ENCODE peak calls at places on chromosomes 2 and 18, in five cellular contexts. B is tibial nerve, H is K562, D is ovary, X is transverse colon. L is an unnamed sample.

GRCh38 chr2:168798076-168798887 is 4.2 kb upstream of the NOSTRIN start:
- DNase-seq in B (no peak), H (peak; percentile 80), D (no peak), X (peak; percentile 67), L (no peak)

GRCh38 chr2:236365258-236366048 is 101.2 kb upstream of the ASB18 start:
- DNase-seq in B (peak; percentile 2), H (no peak), D (no peak), X (no peak), L (peak; percentile 70)

GRCh38 chr2:14239605-14240004 is 392.9 kb upstream of the LRATD1 start:
- DNase-seq in B (no peak), H (no peak), D (no peak), X (no peak), L (no peak)

GRCh38 chr18:67515987-67516431 is 511 bp downstream of the DSEL start:
- DNase-seq in B (peak; percentile 80), H (peak; percentile 42), D (peak; percentile 90), X (peak; percentile 84), L (peak; percentile 91)

GRCh38 chr2:157901325-157901724 is 25.2 kb upstream of the ACVR1 start:
- DNase-seq in B (no peak), H (no peak), D (no peak), X (no peak), L (no peak)

GRCh38 chr2:36509077-36509476 is 88.9 kb downstream of the FEZ2 start:
- DNase-seq in B (no peak), H (no peak), D (no peak), X (no peak), L (no peak)

GRCh38 chr2:194363295-194363694 is 1293.7 kb upstream of the SLC39A10 start:
- DNase-seq in B (no peak), H (no peak), D (no peak), X (no peak), L (no peak)

GRCh38 chr2:66013456-66013855 is 421.5 kb upstream of the MEIS1 start:
- DNase-seq in B (no peak), H (peak; percentile 9), D (no peak), X (no peak), L (no peak)

GRCh38 chr18:10140928-10141327 is 227.1 kb downstream of the VAPA start:
- DNase-seq in B (no peak), H (no peak), D (no peak), X (no peak), L (no peak)

GRCh38 chr2:238279324-238279682 is 9.1 kb downstream of the PER2 start:
- DNase-seq in B (no peak), H (no peak), D (no peak), X (no peak), L (no peak)

GRCh38 chr2:94861308-94862152 is 9.7 kb upstream of the TEKT4 start:
- DNase-seq in B (no peak), H (no peak), D (no peak), X (no peak), L (peak; percentile 44)

GRCh38 chr2:54801422-54801821 is 78.0 kb downstream of the EML6 start:
- DNase-seq in B (no peak), H (no peak), D (no peak), X (no peak), L (no peak)

GRCh38 chr18:54100920-54101319 is 123.5 kb downstream of the MBD2 start:
- DNase-seq in B (no peak), H (no peak), D (no peak), X (no peak), L (no peak)

GRCh38 chr2:127161176-127162136 is 54.5 kb upstream of the BIN1 start:
- DNase-seq in B (no peak), H (no peak), D (no peak), X (no peak), L (no peak)

GRCh38 chr2:10514743-10515142 is 66.6 kb upstream of the ODC1 start:
- DNase-seq in B (no peak), H (no peak), D (no peak), X (no peak), L (peak; percentile 15)

GRCh38 chr2:203797363-203798111 is 70.0 kb upstream of the CTLA4 start:
- DNase-seq in B (no peak), H (no peak), D (no peak), X (no peak), L (no peak)

GRCh38 chr18:59180150-59180845 is 39.7 kb upstream of the GRP start:
- DNase-seq in B (no peak), H (no peak), D (no peak), X (no peak), L (no peak)

GRCh38 chr2:42128731-42129486 is 40.2 kb upstream of the EML4 start:
- DNase-seq in B (no peak), H (no peak), D (no peak), X (no peak), L (no peak)

GRCh38 chr2:47984041-47984440 is 77.7 kb upstream of the FBXO11 start:
- DNase-seq in B (no peak), H (no peak), D (no peak), X (no peak), L (no peak)

GRCh38 chr2:60318544-60318943 is 234.9 kb downstream of the BCL11A start:
- DNase-seq in B (no peak), H (no peak), D (no peak), X (no peak), L (no peak)

GRCh38 chr2:129252781-129253460 is 726.5 kb upstream of the RAB6C start:
- DNase-seq in B (no peak), H (no peak), D (no peak), X (no peak), L (no peak)

GRCh38 chr18:22860807-22861206 is 72.3 kb upstream of the RBBP8 start:
- DNase-seq in B (no peak), H (no peak), D (no peak), X (no peak), L (no peak)

GRCh38 chr18:22868831-22869230 is 64.3 kb upstream of the RBBP8 start:
- DNase-seq in B (no peak), H (no peak), D (no peak), X (no peak), L (no peak)

GRCh38 chr18:22865354-22866116 is 67.6 kb upstream of the RBBP8 start:
- DNase-seq in B (no peak), H (no peak), D (no peak), X (no peak), L (no peak)
- TF ChIP-seq EP300 in B (no peak), H (no peak), D (no peak), X (no peak), L (no peak)

GRCh38 chr2:240558229-240558885 is 569 bp upstream of the ANKMY1 start:
- DNase-seq in B (no peak), H (no peak), D (no peak), X (no peak), L (no peak)

GRCh38 chr2:240559271-240559670 is 886 bp upstream of the DUSP28 start:
- DNase-seq in B (no peak), H (no peak), D (no peak), X (no peak), L (no peak)

GRCh38 chr2:240560084-240560479 is at the start of gene DUSP28:
- DNase-seq in B (peak; percentile 80), H (peak; percentile 75), D (peak; percentile 90), X (peak; percentile 94), L (peak; percentile 96)

GRCh38 chr2:240561325-240561971 is 1.3 kb downstream of the DUSP28 start:
- DNase-seq in B (no peak), H (no peak), D (no peak), X (peak; percentile 26), L (no peak)

DNA sequence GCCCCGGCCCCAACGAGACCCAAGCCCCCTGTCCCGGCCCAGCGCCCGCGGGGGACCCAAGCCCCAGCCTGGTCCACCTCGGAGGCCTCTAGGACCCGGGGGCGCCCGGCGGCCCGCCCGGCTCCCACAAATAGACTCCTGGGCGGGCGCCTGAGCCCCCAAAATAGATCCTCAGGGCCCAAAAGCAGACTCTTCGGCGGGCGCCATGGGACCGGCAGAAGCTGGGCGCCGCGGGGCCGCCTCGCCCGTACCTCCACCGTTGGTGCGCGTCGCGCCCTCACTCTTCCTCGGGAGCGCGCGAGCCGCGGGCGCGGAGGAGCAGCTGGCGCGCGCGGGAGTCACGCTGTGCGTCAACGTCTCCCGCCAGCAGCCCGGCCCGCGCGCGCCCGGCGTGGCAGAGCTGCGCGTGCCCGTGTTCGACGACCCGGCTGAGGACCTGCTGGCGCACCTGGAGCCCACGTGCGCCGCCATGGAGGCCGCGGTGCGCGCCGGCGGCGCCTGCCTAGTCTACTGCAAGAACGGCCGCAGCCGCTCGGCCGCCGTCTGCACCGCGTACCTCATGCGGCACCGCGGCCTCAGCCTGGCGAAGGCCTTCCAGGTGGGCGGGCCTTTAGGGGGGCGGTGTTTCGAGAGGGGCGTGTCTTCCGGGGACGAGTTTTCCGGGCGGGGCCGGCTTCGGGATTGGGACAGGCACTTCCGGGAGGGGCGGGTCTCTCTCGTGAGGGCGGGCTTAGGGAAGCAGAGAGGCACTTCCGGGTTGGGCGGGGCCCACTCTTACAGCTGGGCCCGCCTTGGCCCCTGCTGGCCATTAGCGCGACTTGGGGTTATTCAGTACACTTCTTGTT is 545 bp downstream of the DUSP28 start:
- DNase-seq in B (peak; percentile 100), H (peak; percentile 79), D (peak; percentile 100), X (peak; percentile 100), L (peak; percentile 100)
- TF ChIP-seq POLR2A in B (peak; percentile 81), H (peak; percentile 62), D (peak; percentile 48), X (peak; percentile 80), L (peak; percentile 54)

GRCh38 chr2:239360008-239360407 is 40.8 kb downstream of the HDAC4 start:
- DNase-seq in B (no peak), H (no peak), D (no peak), X (no peak), L (no peak)

GRCh38 chr2:239360421-239361310 is 40.2 kb downstream of the HDAC4 start:
- DNase-seq in B (no peak), H (peak; percentile 37), D (no peak), X (no peak), L (no peak)

GRCh38 chr2:239355724-239356123 is 45.1 kb downstream of the HDAC4 start:
- DNase-seq in B (no peak), H (no peak), D (no peak), X (no peak), L (no peak)

GRCh38 chr2:239359194-239359912 is 41.5 kb downstream of the HDAC4 start:
- DNase-seq in B (no peak), H (no peak), D (no peak), X (no peak), L (no peak)

GRCh38 chr2:239357954-239358754 is 42.7 kb downstream of the HDAC4 start:
- DNase-seq in B (no peak), H (no peak), D (no peak), X (no peak), L (no peak)
- TF ChIP-seq EP300 in B (no peak), H (no peak), D (no peak), X (no peak), L (no peak)

DNA sequence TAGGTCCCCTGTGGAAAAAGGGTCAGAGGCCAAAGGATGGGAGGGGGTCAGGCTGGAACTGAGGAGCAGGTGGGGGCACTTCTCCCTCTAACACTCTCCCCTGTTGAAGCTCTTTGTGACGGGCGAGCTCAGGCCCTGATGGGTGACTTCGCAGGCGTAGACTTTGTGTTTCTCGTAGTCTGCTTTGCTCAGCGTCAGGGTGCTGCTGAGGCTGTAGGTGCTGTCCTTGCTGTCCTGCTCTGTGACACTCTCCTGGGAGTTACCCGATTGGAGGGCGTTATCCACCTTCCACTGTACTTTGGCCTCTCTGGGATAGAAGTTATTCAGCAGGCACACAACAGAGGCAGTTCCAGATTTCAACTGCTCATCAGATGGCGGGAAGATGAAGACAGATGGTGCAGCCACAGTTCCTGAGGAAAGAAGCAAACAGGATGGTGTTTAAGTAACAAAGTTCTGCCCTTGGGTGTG is 165.8 kb downstream of the RPIA start:
- DNase-seq in B (no peak), H (no peak), D (no peak), X (peak; percentile 66), L (no peak)
- TF ChIP-seq POLR2A in B (no peak), H (no peak), D (no peak), X (peak; percentile 29), L (no peak)